ENCODE peak calls at places on chromosome 18, in nine cellular contexts. F is fibroblast of lung, M is upper lobe of right lung, X is heart left ventricle, P is coronary artery, A is tibial artery, W is dorsolateral prefrontal cortex, E is mammary epithelial cell, Q is thoracic aorta. O is an unnamed sample.

GRCh38 chr18:6406075-6406909 is 8.4 kb downstream of the L3MBTL4 start:
- DNase-seq in F (peak; percentile 7), M (no peak), X (no peak), P (no peak), A (peak; percentile 21), W (no peak), E (peak; percentile 2), Q (no peak), O (no peak)

GRCh38 chr18:80068571-80069272 is 34.5 kb downstream of the RBFA start:
- DNase-seq in F (no peak), M (no peak), X (no peak), P (no peak), A (no peak), W (no peak), E (no peak), Q (no peak), O (no peak)

GRCh38 chr18:3985030-3985429 is 470.1 kb downstream of the DLGAP1 start:
- DNase-seq in F (peak; percentile 11), M (no peak), X (no peak), P (no peak), A (no peak), W (no peak), E (no peak), Q (no peak), O (no peak)

GRCh38 chr18:37565138-37565984 is at the start of gene CELF4:
- DNase-seq in F (no peak), M (peak; percentile 64), X (no peak), P (no peak), A (no peak), W (no peak), E (peak; percentile 15), Q (no peak), O (no peak)

GRCh38 chr18:79882522-79883241 is 68.8 kb downstream of the SLC66A2 start:
- DNase-seq in F (no peak), M (peak; percentile 51), X (no peak), P (peak; percentile 26), A (no peak), W (no peak), E (no peak), Q (no peak), O (no peak)

GRCh38 chr18:44594779-44595467 is 85.8 kb upstream of the SETBP1 start:
- DNase-seq in F (peak; percentile 86), M (no peak), X (no peak), P (no peak), A (no peak), W (no peak), E (peak; percentile 71), Q (no peak), O (peak; percentile 74)

GRCh38 chr18:77108001-77108692 is 24.4 kb downstream of the MBP start:
- DNase-seq in F (peak; percentile 96), M (no peak), X (peak; percentile 65), P (no peak), A (peak; percentile 75), W (no peak), E (no peak), Q (no peak), O (peak; percentile 67)

GRCh38 chr18:388198-388597 is 112.3 kb downstream of the COLEC12 start:
- DNase-seq in F (no peak), M (no peak), X (no peak), P (no peak), A (no peak), W (no peak), E (no peak), Q (no peak), O (no peak)

GRCh38 chr18:31237142-31237541 is 74.5 kb upstream of the DSC1 start:
- DNase-seq in F (no peak), M (no peak), X (no peak), P (no peak), A (no peak), W (no peak), E (no peak), Q (no peak), O (no peak)

GRCh38 chr18:28175930-28176673 is 828 bp downstream of the CDH2 start:
- DNase-seq in F (peak; percentile 48), M (no peak), X (peak; percentile 31), P (no peak), A (no peak), W (peak; percentile 55), E (peak; percentile 25), Q (no peak), O (no peak)

GRCh38 chr18:28176674-28176932 is 327 bp downstream of the CDH2 start:
- DNase-seq in F (no peak), M (no peak), X (no peak), P (no peak), A (no peak), W (no peak), E (no peak), Q (no peak), O (no peak)

GRCh38 chr18:28176933-28177827 is at the start of gene CDH2:
- DNase-seq in F (peak; percentile 94), M (peak; percentile 66), X (peak; percentile 83), P (peak; percentile 82), A (no peak), W (peak; percentile 76), E (peak; percentile 59), Q (no peak), O (peak; percentile 69)

GRCh38 chr18:28177828-28178635 is 1.1 kb upstream of the CDH2 start:
- DNase-seq in F (peak; percentile 75), M (peak; percentile 73), X (peak; percentile 77), P (peak; percentile 78), A (no peak), W (peak; percentile 86), E (peak; percentile 21), Q (no peak), O (no peak)

GRCh38 chr18:28178720-28179119 is 1.8 kb upstream of the CDH2 start:
- DNase-seq in F (peak; percentile 74), M (no peak), X (no peak), P (no peak), A (no peak), W (no peak), E (no peak), Q (no peak), O (no peak)
- H3K4me3 ChIP-seq in F (peak overlapping the region; percentile 57), M (no peak overlapping the region), X (peak overlapping the region; percentile 75), P (peak overlapping the region; percentile 93), A (peak overlapping the region; percentile 61), W (peak overlapping the region; percentile 80), E (no peak overlapping the region), Q (peak overlapping the region; percentile 85), O (peak overlapping the region; percentile 86)

DNA sequence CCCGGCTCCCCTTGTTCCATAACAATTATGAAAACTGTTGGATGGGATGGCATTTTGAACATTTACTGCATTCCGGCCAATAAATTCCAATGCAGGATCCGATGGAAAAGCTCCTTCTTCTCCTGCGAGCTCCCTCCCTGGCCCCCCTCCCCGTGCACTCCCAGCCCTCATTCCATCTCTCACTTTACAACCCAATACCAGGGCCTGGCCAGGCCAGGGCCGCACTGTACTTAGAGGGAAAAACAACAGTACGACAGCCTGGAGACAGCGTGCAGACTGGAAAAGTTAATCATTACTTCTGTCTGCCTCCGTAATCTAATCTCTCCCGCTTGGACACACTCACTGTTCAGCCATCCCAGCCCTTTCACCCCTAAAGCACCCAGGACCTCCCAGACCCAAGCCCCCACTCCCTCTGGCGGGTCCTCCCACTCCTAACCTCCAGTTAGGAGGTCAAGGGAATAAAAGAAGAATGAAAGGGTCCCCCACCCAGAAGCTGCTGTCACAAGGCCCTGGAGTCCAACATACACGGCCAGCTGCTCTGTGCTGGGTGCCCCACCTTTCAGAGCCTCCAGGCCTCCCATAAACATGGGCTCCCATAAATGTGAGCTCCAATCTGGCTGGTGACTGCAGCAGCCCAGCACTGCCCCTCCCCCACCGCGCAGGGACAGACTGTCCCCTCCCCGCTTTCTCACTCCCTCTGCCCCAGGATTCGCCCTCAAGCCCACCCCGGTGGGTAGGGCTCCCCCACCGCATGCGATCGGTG is 20.6 kb downstream of the SMAD7 start:
- DNase-seq in F (peak; percentile 92), M (peak; percentile 79), X (peak; percentile 41), P (peak; percentile 87), A (peak; percentile 59), W (no peak), E (no peak), Q (no peak), O (no peak)
- H3K4me3 ChIP-seq in F (no peak overlapping the region), M (peak overlapping the region; percentile 9), X (no peak overlapping the region), P (peak overlapping the region; percentile 57), A (peak overlapping the region; percentile 27), W (no peak overlapping the region), E (no peak overlapping the region), Q (peak overlapping the region; percentile 51), O (no peak overlapping the region)

GRCh38 chr18:55339990-55340389 is 248.0 kb downstream of the TCF4 start:
- DNase-seq in F (no peak), M (no peak), X (no peak), P (no peak), A (no peak), W (no peak), E (no peak), Q (no peak), O (no peak)

GRCh38 chr18:55340998-55341397 is 247.0 kb downstream of the TCF4 start:
- DNase-seq in F (no peak), M (no peak), X (no peak), P (no peak), A (no peak), W (no peak), E (no peak), Q (no peak), O (no peak)

GRCh38 chr18:55338955-55339662 is 248.9 kb downstream of the TCF4 start:
- DNase-seq in F (peak; percentile 52), M (no peak), X (no peak), P (no peak), A (no peak), W (no peak), E (no peak), Q (no peak), O (no peak)

GRCh38 chr18:55337153-55337552 is 250.8 kb downstream of the TCF4 start:
- DNase-seq in F (no peak), M (no peak), X (no peak), P (no peak), A (no peak), W (no peak), E (no peak), Q (no peak), O (no peak)

DNA sequence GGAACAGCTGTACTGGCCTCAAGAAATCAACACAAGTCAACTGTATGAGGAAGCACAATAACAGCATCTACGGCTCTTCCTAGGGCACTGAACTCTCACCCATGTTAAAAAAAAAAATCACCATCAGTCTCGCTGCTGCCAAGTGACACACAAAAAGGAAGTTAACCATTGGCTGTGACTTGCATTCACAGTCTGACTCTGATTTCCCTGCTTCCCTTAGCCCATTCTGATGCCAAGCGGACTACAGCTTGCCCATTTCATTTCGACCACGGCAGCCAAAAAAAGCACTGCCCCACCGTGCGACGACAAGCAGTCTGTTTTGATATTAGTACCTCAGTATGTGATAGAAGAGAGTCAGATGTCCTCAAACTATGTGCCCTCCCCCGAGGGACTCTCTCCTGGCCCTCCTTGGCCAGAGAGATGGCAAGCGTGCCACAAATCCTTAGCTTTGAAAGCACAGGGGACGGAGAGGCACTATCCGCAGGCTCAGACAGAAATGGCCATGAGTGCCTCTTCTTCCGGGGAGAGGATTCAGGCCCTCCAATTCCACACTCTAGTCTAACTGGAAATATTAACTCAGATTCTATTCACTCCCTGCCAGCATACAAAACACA is 250.0 kb downstream of the TCF4 start:
- DNase-seq in F (peak; percentile 47), M (peak; percentile 56), X (peak; percentile 60), P (peak; percentile 81), A (peak; percentile 38), W (peak; percentile 58), E (no peak), Q (no peak), O (no peak)
- H3K4me3 ChIP-seq in F (no peak overlapping the region), M (peak overlapping the region; percentile 9), X (peak overlapping the region; percentile 26), P (peak overlapping the region; percentile 62), A (peak overlapping the region; percentile 41), W (peak overlapping the region; percentile 48), E (no peak overlapping the region), Q (peak overlapping the region; percentile 57), O (no peak overlapping the region)

GRCh38 chr18:23237524-23238151 is 102.4 kb downstream of the CABLES1 start:
- DNase-seq in F (peak; percentile 73), M (peak; percentile 81), X (peak; percentile 72), P (peak; percentile 89), A (peak; percentile 71), W (peak; percentile 62), E (peak; percentile 53), Q (peak; percentile 13), O (no peak)
- H3K4me3 ChIP-seq in F (peak overlapping the region; percentile 8), M (peak overlapping the region; percentile 31), X (peak overlapping the region; percentile 41), P (peak overlapping the region; percentile 65), A (peak overlapping the region; percentile 41), W (peak overlapping the region; percentile 34), E (peak overlapping the region; percentile 1), Q (peak overlapping the region; percentile 63), O (no peak overlapping the region)